ENCODE peak calls at places on chromosomes 5 and 9, in eight cellular contexts. One of them, this sample, is unnamed.

GRCh38 chr9:78369644-78370219 is 72.8 kb downstream of the PSAT1 start:
- ATAC-seq in HCT116: peak; percentile 97
- ATAC-seq in HepG2: peak; percentile 98
- ATAC-seq in Panc1: peak; percentile 94
- ATAC-seq in GM23338: peak; percentile 96
- ATAC-seq in K562: peak; percentile 98
- ATAC-seq in GM12878: peak; percentile 91
- ATAC-seq in upper lobe of left lung: peak; percentile 84
- ATAC-seq in this sample: peak; percentile 71

GRCh38 chr5:132681983-132682382 is 8.2 kb downstream of the IL4 start:
- ATAC-seq in Panc1: no peak
- ATAC-seq in upper lobe of left lung: no peak
- ATAC-seq in HepG2: no peak
- ATAC-seq in GM23338: no peak
- ATAC-seq in HCT116: no peak
- ATAC-seq in GM12878: no peak
- ATAC-seq in K562: no peak
- ATAC-seq in this sample: no peak

GRCh38 chr9:68585034-68585761 is 44.5 kb upstream of the TMEM252 start:
- ATAC-seq in HepG2: peak; percentile 68
- ATAC-seq in upper lobe of left lung: no peak
- ATAC-seq in GM23338: peak; percentile 76
- ATAC-seq in GM12878: no peak
- ATAC-seq in Panc1: no peak
- ATAC-seq in K562: peak; percentile 67
- ATAC-seq in HCT116: peak; percentile 49
- ATAC-seq in this sample: no peak

GRCh38 chr5:126846756-126847155 is 69.8 kb downstream of the LMNB1 start:
- ATAC-seq in GM23338: peak; percentile 56
- ATAC-seq in Panc1: no peak
- ATAC-seq in HCT116: no peak
- ATAC-seq in upper lobe of left lung: no peak
- ATAC-seq in HepG2: no peak
- ATAC-seq in K562: peak; percentile 55
- ATAC-seq in GM12878: no peak
- ATAC-seq in this sample: no peak

GRCh38 chr5:111143910-111144309 is 51.8 kb downstream of the WDR36 start:
- ATAC-seq in GM23338: peak; percentile 38
- ATAC-seq in GM12878: peak; percentile 62
- ATAC-seq in upper lobe of left lung: peak; percentile 91
- ATAC-seq in HCT116: peak; percentile 27
- ATAC-seq in Panc1: no peak
- ATAC-seq in HepG2: no peak
- ATAC-seq in K562: no peak
- ATAC-seq in this sample: no peak

GRCh38 chr5:9381464-9381863 is 164.4 kb downstream of the SEMA5A start:
- ATAC-seq in GM12878: peak; percentile 96
- ATAC-seq in GM23338: no peak
- ATAC-seq in K562: no peak
- ATAC-seq in HCT116: no peak
- ATAC-seq in Panc1: no peak
- ATAC-seq in HepG2: no peak
- ATAC-seq in upper lobe of left lung: no peak
- ATAC-seq in this sample: no peak

GRCh38 chr9:95108777-95109176 is 208.7 kb downstream of the FANCC start:
- ATAC-seq in HepG2: no peak
- ATAC-seq in upper lobe of left lung: no peak
- ATAC-seq in GM12878: no peak
- ATAC-seq in K562: no peak
- ATAC-seq in Panc1: no peak
- ATAC-seq in HCT116: no peak
- ATAC-seq in GM23338: no peak
- ATAC-seq in this sample: no peak

GRCh38 chr5:151509231-151509630 is 61.8 kb downstream of the SLC36A1 start:
- ATAC-seq in Panc1: no peak
- ATAC-seq in K562: no peak
- ATAC-seq in GM12878: peak; percentile 32
- ATAC-seq in HCT116: peak; percentile 22
- ATAC-seq in GM23338: peak; percentile 29
- ATAC-seq in upper lobe of left lung: no peak
- ATAC-seq in HepG2: no peak
- ATAC-seq in this sample: no peak

GRCh38 chr9:76610009-76610352 is 151.0 kb downstream of the GCNT1 start:
- ATAC-seq in HCT116: no peak
- ATAC-seq in Panc1: no peak
- ATAC-seq in GM23338: no peak
- ATAC-seq in GM12878: no peak
- ATAC-seq in HepG2: no peak
- ATAC-seq in K562: peak; percentile 67
- ATAC-seq in upper lobe of left lung: peak; percentile 96
- ATAC-seq in this sample: peak; percentile 96

GRCh38 chr5:157911568-157911967 is 52.6 kb upstream of the CLINT1 start:
- ATAC-seq in HCT116: no peak
- ATAC-seq in K562: peak; percentile 66
- ATAC-seq in Panc1: no peak
- ATAC-seq in upper lobe of left lung: no peak
- ATAC-seq in GM23338: no peak
- ATAC-seq in HepG2: no peak
- ATAC-seq in GM12878: peak; percentile 36
- ATAC-seq in this sample: no peak

GRCh38 chr9:19788614-19789271 is at the start of gene SLC24A2:
- ATAC-seq in Panc1: no peak
- ATAC-seq in K562: peak; percentile 51
- ATAC-seq in upper lobe of left lung: peak; percentile 62
- ATAC-seq in GM12878: no peak
- ATAC-seq in HCT116: no peak
- ATAC-seq in HepG2: no peak
- ATAC-seq in GM23338: peak; percentile 94
- ATAC-seq in this sample: no peak

GRCh38 chr9:115046786-115047185 is 71.2 kb downstream of the TNC start:
- ATAC-seq in GM23338: no peak
- ATAC-seq in Panc1: no peak
- ATAC-seq in HepG2: no peak
- ATAC-seq in upper lobe of left lung: no peak
- ATAC-seq in GM12878: no peak
- ATAC-seq in K562: no peak
- ATAC-seq in HCT116: no peak
- ATAC-seq in this sample: no peak

GRCh38 chr5:60978968-60979367 is 34.0 kb downstream of the NDUFAF2 start:
- ATAC-seq in Panc1: no peak
- ATAC-seq in HepG2: no peak
- ATAC-seq in GM23338: no peak
- ATAC-seq in K562: peak; percentile 93
- ATAC-seq in upper lobe of left lung: no peak
- ATAC-seq in HCT116: no peak
- ATAC-seq in GM12878: no peak
- ATAC-seq in this sample: no peak

GRCh38 chr5:74240783-74241750 is 399.5 kb downstream of the ENC1 start:
- ATAC-seq in HCT116: peak; percentile 42
- ATAC-seq in K562: no peak
- ATAC-seq in GM12878: peak; percentile 47
- ATAC-seq in upper lobe of left lung: no peak
- ATAC-seq in GM23338: no peak
- ATAC-seq in HepG2: no peak
- ATAC-seq in Panc1: no peak
- ATAC-seq in this sample: no peak

GRCh38 chr5:157148734-157149615 is 6.3 kb upstream of the MED7 start:
- ATAC-seq in upper lobe of left lung: peak; percentile 90
- ATAC-seq in HCT116: peak; percentile 95
- ATAC-seq in GM12878: peak; percentile 92
- ATAC-seq in Panc1: peak; percentile 93
- ATAC-seq in HepG2: peak; percentile 92
- ATAC-seq in K562: peak; percentile 95
- ATAC-seq in GM23338: peak; percentile 87
- ATAC-seq in this sample: no peak

GRCh38 chr9:103798620-103799019 is 295.5 kb upstream of the SMC2 start:
- ATAC-seq in HepG2: peak; percentile 42
- ATAC-seq in GM12878: peak; percentile 92
- ATAC-seq in HCT116: no peak
- ATAC-seq in Panc1: no peak
- ATAC-seq in upper lobe of left lung: no peak
- ATAC-seq in K562: no peak
- ATAC-seq in GM23338: no peak
- ATAC-seq in this sample: no peak

GRCh38 chr9:113345165-113345564 is 4.2 kb upstream of the BSPRY start:
- ATAC-seq in HepG2: no peak
- ATAC-seq in HCT116: no peak
- ATAC-seq in K562: no peak
- ATAC-seq in upper lobe of left lung: no peak
- ATAC-seq in GM23338: no peak
- ATAC-seq in Panc1: no peak
- ATAC-seq in GM12878: no peak
- ATAC-seq in this sample: no peak

DNA sequence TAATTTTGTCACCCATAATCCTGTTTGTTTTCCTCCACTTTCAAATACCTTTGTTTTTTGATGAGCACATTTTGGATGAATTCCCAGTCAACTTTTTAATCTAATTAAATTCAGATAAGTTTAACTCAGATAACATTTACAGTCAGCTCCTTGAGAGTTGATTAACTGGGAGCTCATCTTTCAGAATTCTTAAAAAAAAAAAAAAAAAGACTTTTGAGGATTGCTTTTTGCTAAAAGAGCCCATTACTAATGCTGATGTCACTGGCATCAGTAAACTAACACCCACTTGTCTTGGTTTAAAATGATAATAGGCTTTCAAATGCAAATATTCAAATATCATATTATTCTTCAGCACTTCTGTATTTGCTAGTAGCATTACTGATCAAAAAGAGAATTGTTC is 47.1 kb upstream of the NFIB start:
- ATAC-seq in GM23338: no peak
- ATAC-seq in upper lobe of left lung: no peak
- ATAC-seq in HepG2: no peak
- ATAC-seq in HCT116: no peak
- ATAC-seq in GM12878: no peak
- ATAC-seq in Panc1: no peak
- ATAC-seq in K562: no peak
- ATAC-seq in this sample: no peak
- H3K27ac ChIP-seq in GM23338: peak overlapping the region; percentile 4
- H3K27ac ChIP-seq in upper lobe of left lung: no peak overlapping the region
- H3K27ac ChIP-seq in HepG2: no peak overlapping the region
- H3K27ac ChIP-seq in HCT116: no peak overlapping the region
- H3K27ac ChIP-seq in GM12878: no peak overlapping the region
- H3K27ac ChIP-seq in Panc1: no peak overlapping the region
- H3K27ac ChIP-seq in K562: no peak overlapping the region
- H3K27ac ChIP-seq in this sample: no peak overlapping the region

DNA sequence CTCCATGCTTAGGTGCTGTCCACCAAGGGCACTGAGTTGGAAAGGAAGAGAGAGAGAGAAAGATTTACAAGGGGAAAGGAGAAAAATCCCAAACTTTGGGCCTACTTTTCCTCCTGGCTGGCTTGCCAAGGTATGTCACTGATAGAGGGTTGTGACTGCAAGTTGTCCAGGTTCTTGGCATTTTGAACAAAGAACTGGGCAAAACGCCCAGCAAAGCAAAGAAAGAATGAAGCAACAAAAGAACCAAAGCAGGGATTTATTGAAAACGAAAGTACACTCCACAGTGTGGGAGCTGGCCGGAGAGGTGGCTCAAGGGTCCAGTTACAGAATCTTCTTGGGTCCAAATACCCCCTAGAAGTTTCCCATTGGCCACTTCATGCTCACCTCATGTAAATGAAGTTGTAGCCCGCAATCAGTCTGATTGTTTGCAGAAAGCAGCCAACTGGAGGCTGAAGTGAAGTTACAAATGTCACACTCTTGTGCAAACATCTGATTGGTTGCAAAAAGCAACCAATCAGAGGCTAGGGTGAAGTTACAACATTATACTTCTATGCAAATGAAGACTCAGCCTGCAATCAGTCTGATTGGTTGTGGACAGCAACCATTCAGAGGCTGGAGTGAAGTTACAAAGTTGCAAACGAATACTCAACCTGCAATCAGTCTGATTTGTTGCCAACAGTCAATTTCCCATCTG is 263.5 kb downstream of the YTHDC2 start:
- ATAC-seq in GM12878: no peak
- ATAC-seq in K562: no peak
- ATAC-seq in upper lobe of left lung: no peak
- ATAC-seq in HepG2: peak; percentile 57
- ATAC-seq in Panc1: no peak
- ATAC-seq in GM23338: no peak
- ATAC-seq in HCT116: no peak
- ATAC-seq in this sample: no peak
- TF ChIP-seq POLR2AphosphoS5 in GM12878: no peak
- TF ChIP-seq POLR2AphosphoS5 in K562: no peak
- TF ChIP-seq POLR2AphosphoS5 in upper lobe of left lung: no peak
- TF ChIP-seq POLR2AphosphoS5 in HepG2: no peak
- TF ChIP-seq POLR2AphosphoS5 in Panc1: no peak
- TF ChIP-seq POLR2AphosphoS5 in GM23338: no peak
- TF ChIP-seq POLR2AphosphoS5 in HCT116: no peak
- TF ChIP-seq POLR2AphosphoS5 in this sample: no peak

DNA sequence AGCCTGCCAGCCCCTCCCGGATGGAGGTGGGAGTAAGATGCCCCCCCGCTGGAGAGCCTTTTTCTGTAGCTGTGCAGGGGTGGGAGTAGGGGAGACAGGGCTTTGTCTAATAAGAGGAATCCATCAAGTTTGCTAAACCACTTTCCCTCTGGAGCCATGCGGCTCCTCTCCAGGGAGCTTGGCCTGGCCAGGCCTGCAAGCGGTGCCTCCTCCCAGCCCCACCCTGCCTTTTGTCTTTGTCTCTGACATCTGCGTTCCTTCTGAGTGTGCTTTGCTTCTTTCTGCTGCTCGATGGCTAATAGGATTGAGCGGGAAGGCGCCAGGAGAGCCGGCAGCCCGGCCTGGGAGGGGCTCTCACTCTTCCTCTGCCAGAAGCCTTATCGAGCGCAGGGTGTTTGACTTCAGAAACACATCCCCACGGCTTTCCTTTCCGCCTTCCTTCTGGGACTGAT is 26.7 kb upstream of the FCN1 start:
- ATAC-seq in HepG2: no peak
- ATAC-seq in K562: no peak
- ATAC-seq in GM23338: peak; percentile 79
- ATAC-seq in Panc1: no peak
- ATAC-seq in GM12878: no peak
- ATAC-seq in upper lobe of left lung: peak; percentile 56
- ATAC-seq in HCT116: no peak
- ATAC-seq in this sample: peak; percentile 84
- H3K4me1 ChIP-seq in HepG2: no peaks in the 10 kb centered on the region
- H3K4me1 ChIP-seq in K562: no peaks in the 10 kb centered on the region
- H3K4me1 ChIP-seq in GM23338: no peaks in the 10 kb centered on the region
- H3K4me1 ChIP-seq in Panc1: no peaks in the 10 kb centered on the region
- H3K4me1 ChIP-seq in GM12878: no peaks in the 10 kb centered on the region
- H3K4me1 ChIP-seq in upper lobe of left lung: no peaks in the 10 kb centered on the region
- H3K4me1 ChIP-seq in HCT116: no peaks in the 10 kb centered on the region
- H3K4me1 ChIP-seq in this sample: peaks cover 14% of the 10 kb centered on the region

DNA sequence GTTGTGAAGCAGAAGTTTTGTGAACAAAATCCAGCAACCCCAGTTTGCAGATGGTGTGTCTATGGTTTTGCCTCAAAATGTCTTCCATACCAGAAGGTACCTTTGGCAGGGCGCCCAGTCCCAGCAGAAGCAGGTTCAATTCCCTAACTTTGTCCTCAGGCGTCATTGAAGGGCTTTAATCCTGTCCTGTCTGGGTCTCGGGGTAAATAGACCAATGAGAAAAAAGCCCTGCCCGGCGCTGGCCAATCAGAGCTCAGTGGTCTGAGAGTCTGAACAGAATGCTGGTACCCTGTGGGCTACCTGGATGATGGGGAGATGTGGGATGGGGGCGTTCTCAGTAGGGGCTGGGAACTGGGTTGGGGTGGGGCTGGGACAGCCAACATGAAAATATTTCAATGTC is 6.2 kb upstream of the ST6GALNAC4 start:
- ATAC-seq in Panc1: no peak
- ATAC-seq in GM23338: peak; percentile 4
- ATAC-seq in upper lobe of left lung: no peak
- ATAC-seq in HCT116: no peak
- ATAC-seq in K562: no peak
- ATAC-seq in GM12878: no peak
- ATAC-seq in HepG2: no peak
- ATAC-seq in this sample: no peak
- H3K27ac ChIP-seq in Panc1: no peak overlapping the region
- H3K27ac ChIP-seq in GM23338: no peak overlapping the region
- H3K27ac ChIP-seq in upper lobe of left lung: no peak overlapping the region
- H3K27ac ChIP-seq in HCT116: no peak overlapping the region
- H3K27ac ChIP-seq in K562: no peak overlapping the region
- H3K27ac ChIP-seq in GM12878: no peak overlapping the region
- H3K27ac ChIP-seq in HepG2: no peak overlapping the region
- H3K27ac ChIP-seq in this sample: no peak overlapping the region